ENCODE peak calls at places on chromosomes 2 and 18, in seven cellular contexts. S, C, Y, L, O, R and K are unnamed samples. For H3K4me1, the result is how much of the 10 kb centered on the place peaks cover.

GRCh38 chr18:48802543-48803428 is 148.0 kb downstream of the SMAD7 start:
- DNase-seq in Y (peak), C (no peak), S (peak), L (no peak), O (no peak), R (peak), K (no peak)

GRCh38 chr2:206981739-206982336 is 42.5 kb downstream of the CPO start:
- DNase-seq in C (peak), R (peak), L (peak), Y (peak), O (no peak), S (peak), K (peak)

GRCh38 chr2:15971351-15971750 is 31.0 kb downstream of the MYCN start:
- DNase-seq in C (no peak), L (no peak), S (no peak), Y (no peak), O (no peak), R (no peak), K (no peak)

GRCh38 chr2:40488101-40488598 is 36.3 kb upstream of the SLC8A1 start:
- DNase-seq in L (no peak), O (peak), S (peak), C (no peak), R (no peak), Y (no peak), K (no peak)

GRCh38 chr2:170932948-170933347 is 3.9 kb downstream of the GORASP2 start:
- DNase-seq in S (no peak), R (no peak), L (no peak), O (no peak), Y (no peak), C (no peak), K (no peak)

GRCh38 chr2:207045531-207045930 is 106.2 kb downstream of the CPO start:
- DNase-seq in L (no peak), R (no peak), C (no peak), O (no peak), S (no peak), Y (no peak), K (no peak)

GRCh38 chr18:36382151-36382550 is 84.6 kb downstream of the FHOD3 start:
- DNase-seq in Y (no peak), O (no peak), L (no peak), C (no peak), S (no peak), R (no peak), K (no peak)

GRCh38 chr2:74893332-74893731 is 59.4 kb downstream of the HK2 start:
- DNase-seq in R (no peak), C (no peak), L (no peak), O (no peak), Y (no peak), S (no peak), K (no peak)

GRCh38 chr18:31274915-31275314 is 43.0 kb upstream of the DSG1 start:
- DNase-seq in S (peak), Y (peak), R (peak), L (peak), C (no peak), O (peak), K (peak)

GRCh38 chr18:28831476-28831875 is 654.5 kb upstream of the CDH2 start:
- DNase-seq in L (no peak), R (no peak), S (no peak), Y (no peak), C (no peak), O (no peak), K (no peak)

GRCh38 chr18:58541137-58541788 is 87.6 kb downstream of the ALPK2 start:
- DNase-seq in O (no peak), L (no peak), Y (no peak), S (no peak), C (peak), R (no peak), K (no peak)

GRCh38 chr2:96325038-96325883 is at the start of gene ITPRIPL1:
- DNase-seq in C (peak), L (no peak), S (no peak), O (peak), R (no peak), Y (no peak), K (no peak)

GRCh38 chr2:170446078-170446477 is 268.1 kb downstream of the MYO3B start:
- DNase-seq in S (no peak), R (no peak), O (peak), L (no peak), Y (no peak), C (no peak), K (no peak)

GRCh38 chr2:190534310-190535118 is at the start of gene NEMP2:
- DNase-seq in R (peak), L (peak), O (peak), Y (peak), C (peak), S (peak), K (peak)
- H3K4me1 ChIP-seq in R (under half), L (under half), O (under half), Y (under half), C (under half), S (under half), K (under half)

DNA sequence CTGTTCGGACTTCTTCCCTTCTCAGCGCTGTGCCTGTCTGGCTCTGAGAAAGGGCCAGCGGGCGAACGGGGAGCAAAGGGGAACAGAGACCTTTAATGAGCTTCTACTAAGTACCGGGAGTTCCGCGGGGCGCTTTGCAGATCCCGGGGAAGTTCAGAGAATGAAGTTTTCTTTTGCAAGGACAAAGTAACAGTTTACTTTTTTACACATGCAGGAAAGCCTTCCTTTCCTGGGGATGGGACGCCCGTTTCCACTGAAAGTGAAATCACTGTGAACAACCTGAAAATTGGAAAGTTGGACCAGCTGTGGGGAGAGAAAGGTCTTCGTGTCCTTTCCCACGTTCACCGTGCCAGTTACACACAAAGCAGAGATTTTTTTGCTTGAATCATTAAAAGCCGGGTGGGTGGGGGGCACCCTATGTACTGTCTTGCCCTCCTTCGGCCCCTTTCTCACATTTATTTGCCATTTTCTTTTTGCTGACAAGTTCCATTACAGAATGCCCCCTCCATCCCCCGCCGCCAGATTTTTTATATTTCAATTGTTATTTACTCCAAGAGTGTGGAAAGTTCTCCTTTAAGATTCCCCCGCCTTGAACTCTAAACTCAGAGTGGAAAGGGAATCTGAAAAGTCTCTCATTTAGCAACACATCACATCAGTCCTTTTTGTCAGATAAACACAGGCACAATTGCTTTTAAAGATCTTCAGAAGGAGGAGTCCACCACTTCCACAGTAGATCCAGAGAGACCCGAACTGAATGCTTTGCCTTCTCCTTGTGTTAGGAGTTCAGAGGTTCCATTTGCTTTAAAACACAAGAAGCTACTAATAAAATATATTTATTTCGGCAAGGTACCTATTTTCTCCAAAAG is 1.1 kb upstream of the FN1 start:
- DNase-seq in L (no peak), O (no peak), Y (peak), S (no peak), C (no peak), R (no peak), K (peak)
- H3K4me3 ChIP-seq in L (no peak), O (peak), Y (peak), S (peak), C (peak), R (peak), K (peak)

GRCh38 chr18:13562494-13563029 is 163.8 kb downstream of the FAM210A start:
- DNase-seq in Y (peak), L (no peak), C (no peak), R (no peak), S (no peak), O (no peak), K (no peak)
- H3K4me1 ChIP-seq in Y (half or more), L (under half), C (under half), R (under half), S (under half), O (under half), K (under half)

GRCh38 chr2:241539616-241540374 is 18.8 kb upstream of the BOK start:
- DNase-seq in Y (no peak), C (no peak), R (no peak), O (no peak), L (no peak), S (no peak), K (no peak)

GRCh38 chr2:241540391-241540765 is 18.2 kb upstream of the BOK start:
- DNase-seq in O (no peak), R (no peak), C (no peak), S (no peak), Y (peak), L (no peak), K (no peak)

GRCh38 chr2:241542278-241542605 is 16.3 kb upstream of the BOK start:
- DNase-seq in C (no peak), S (no peak), O (no peak), R (no peak), L (no peak), Y (peak), K (no peak)

GRCh38 chr2:241540766-241541561 is 17.6 kb upstream of the BOK start:
- DNase-seq in Y (peak), C (peak), L (peak), S (peak), O (no peak), R (peak), K (peak)

DNA sequence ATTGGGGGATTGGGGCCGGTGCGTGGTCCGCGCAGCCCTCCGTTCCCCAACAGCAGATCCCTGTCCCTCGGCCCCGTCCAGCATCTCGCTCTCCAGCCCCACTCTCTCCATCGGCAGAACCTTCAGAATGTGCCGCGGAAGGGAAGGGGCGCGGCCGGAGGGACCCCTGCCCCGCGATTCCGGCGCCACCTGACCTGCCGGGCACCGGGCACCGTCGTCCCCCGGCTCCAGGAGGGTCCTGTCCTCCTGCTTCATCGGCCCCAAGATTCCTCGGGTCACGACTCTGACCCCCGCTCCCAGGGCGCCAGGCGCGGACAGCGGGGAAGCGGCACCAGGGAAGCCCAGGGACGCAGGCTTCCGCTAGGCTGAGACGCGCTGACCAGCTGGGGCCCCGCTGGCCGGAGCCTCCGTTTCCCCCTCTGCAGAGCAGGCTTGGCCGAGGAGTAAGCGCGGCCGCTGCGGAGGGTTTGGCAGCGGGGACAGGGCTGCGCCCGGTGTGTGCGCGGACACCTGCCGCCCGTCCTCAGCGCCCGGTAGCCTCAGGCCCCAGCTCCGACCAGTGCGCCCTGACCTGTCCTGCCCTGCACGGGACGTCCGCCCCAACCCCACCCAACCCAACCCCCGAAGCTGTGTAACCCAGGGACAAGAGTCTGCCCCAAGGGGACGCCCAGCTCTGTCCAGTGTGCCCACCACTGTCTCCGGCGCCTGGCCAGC is 16.8 kb upstream of the BOK start:
- DNase-seq in C (no peak), L (no peak), O (no peak), R (no peak), S (no peak), Y (no peak), K (no peak)
- H3K4me3 ChIP-seq in C (no peak), L (no peak), O (no peak), R (no peak), S (no peak), Y (peak), K (no peak)

GRCh38 chr2:63850650-63851049 is 9.0 kb downstream of the UGP2 start:
- DNase-seq in S (no peak), R (no peak), O (no peak), L (no peak), C (no peak), Y (no peak), K (no peak)
- H3K4me1 ChIP-seq in S (under half), R (under half), O (half or more), L (under half), C (under half), Y (half or more), K (under half)

GRCh38 chr2:39228413-39229209 is 15.2 kb downstream of the CDKL4 start:
- DNase-seq in C (no peak), S (no peak), L (peak), R (no peak), O (peak), Y (no peak), K (no peak)
- H3K4me3 ChIP-seq in C (no peak), S (no peak), L (no peak), R (no peak), O (peak), Y (no peak), K (no peak)